ENCODE peak calls at places on chromosomes 1 and 21, in four cellular contexts. G is GM23248; T is progenitor cell of endocrine pancreas; K is stimulated activated CD4-positive, alpha-beta T cell treated with anti-CD3 and anti-CD28 coated beads, Interleukin-1b, Interleukin-23, amount 100 ng/mL, for 24 hours. M is an unnamed sample.

GRCh38 chr1:36465731-36466369 is 1.7 kb upstream of the MRPS15 start:
- DNase-seq in G (peak; percentile 71), T (no peak), K (no peak), M (peak; percentile 52)

GRCh38 chr1:21574464-21575151 is 65.4 kb downstream of the ALPL start:
- DNase-seq in G (peak; percentile 82), T (no peak), K (no peak), M (peak; percentile 90)

GRCh38 chr1:36889846-36890245 is 144.5 kb downstream of the GRIK3 start:
- DNase-seq in G (no peak), T (no peak), K (no peak), M (no peak)

GRCh38 chr1:111436726-111437125 is 9.2 kb upstream of the OVGP1 start:
- DNase-seq in G (peak; percentile 41), T (no peak), K (no peak), M (peak; percentile 13)

GRCh38 chr1:3275471-3276340 is 178.8 kb upstream of the ARHGEF16 start:
- DNase-seq in G (peak; percentile 46), T (no peak), K (no peak), M (peak; percentile 10)

GRCh38 chr1:70411360-70411844 is 334 bp downstream of the CTH start:
- DNase-seq in G (peak; percentile 70), T (no peak), K (peak; percentile 2), M (peak; percentile 58)

GRCh38 chr1:109807822-109808680 is 44.3 kb upstream of the EPS8L3 start:
- DNase-seq in G (peak; percentile 63), T (no peak), K (no peak), M (peak; percentile 49)

GRCh38 chr21:46100020-46100419 is 2.1 kb downstream of the COL6A2 start:
- DNase-seq in G (no peak), T (no peak), K (no peak), M (no peak)

GRCh38 chr1:154998201-154998780 is 4.3 kb upstream of the ZBTB7B start:
- DNase-seq in G (no peak), T (no peak), K (no peak), M (no peak)

GRCh38 chr21:24290151-24290833 is 1317.0 kb downstream of the MRPL39 start:
- DNase-seq in G (no peak), T (no peak), K (no peak), M (no peak)